ENCODE peak calls at places on chromosomes 12 and 14, in nine cellular contexts. V, J, O, M, S, I, X, D and P are unnamed samples.

GRCh38 chr14:76772300-76773187 is 11.3 kb downstream of the VASH1 start:
- DNase-seq in O (no peak), D (no peak), J (no peak), X (peak; percentile 60), S (no peak), I (peak; percentile 3), V (peak; percentile 26), M (no peak), P (no peak)

GRCh38 chr14:91116913-91117588 is 3.2 kb downstream of the DGLUCY start:
- DNase-seq in D (no peak), V (no peak), I (no peak), J (no peak), S (no peak), O (no peak), M (no peak), X (no peak), P (peak; percentile 85)

GRCh38 chr12:12470751-12471300 is 91.8 kb downstream of the DUSP16 start:
- DNase-seq in X (no peak), I (no peak), M (peak; percentile 43), O (no peak), S (no peak), D (no peak), J (no peak), V (no peak), P (no peak)

GRCh38 chr12:67590122-67590795 is 58.3 kb upstream of the DYRK2 start:
- DNase-seq in I (no peak), D (no peak), J (no peak), S (no peak), X (no peak), V (no peak), O (no peak), M (no peak), P (peak; percentile 53)

GRCh38 chr14:76995279-76996035 is 33.1 kb downstream of the IRF2BPL start:
- DNase-seq in V (no peak), O (no peak), I (no peak), M (no peak), X (no peak), S (no peak), D (no peak), J (no peak), P (peak; percentile 72)

GRCh38 chr14:36512585-36513003 is 7.4 kb downstream of the NKX2-1 start:
- DNase-seq in S (no peak), I (no peak), M (no peak), D (no peak), V (no peak), O (no peak), X (no peak), J (no peak), P (no peak)

GRCh38 chr12:52976574-52977071 is 27.7 kb downstream of the KRT18 start:
- DNase-seq in V (no peak), X (no peak), S (no peak), M (no peak), I (peak; percentile 24), D (no peak), O (no peak), J (no peak), P (no peak)

GRCh38 chr12:62900686-62901272 is 34.2 kb downstream of the PPM1H start:
- DNase-seq in O (no peak), J (no peak), V (no peak), I (no peak), M (peak; percentile 50), X (no peak), D (no peak), S (no peak), P (no peak)

GRCh38 chr14:23085458-23085857 is 9.5 kb downstream of the ACIN1 start:
- DNase-seq in V (no peak), X (no peak), J (no peak), S (no peak), M (no peak), I (no peak), O (no peak), D (no peak), P (no peak)

GRCh38 chr12:115506822-115507629 is 770.5 kb downstream of the MED13L start:
- DNase-seq in M (peak; percentile 9), D (no peak), J (no peak), O (no peak), X (no peak), I (no peak), S (no peak), V (no peak), P (no peak)

GRCh38 chr12:132967736-132968135 is 11.6 kb upstream of the ZNF605 start:
- DNase-seq in M (no peak), I (no peak), V (no peak), S (no peak), J (no peak), O (no peak), X (no peak), D (no peak), P (no peak)

GRCh38 chr12:133156125-133156690 is 25.1 kb upstream of the ZNF268 start:
- DNase-seq in I (no peak), M (no peak), S (no peak), J (no peak), X (no peak), D (no peak), O (no peak), V (no peak), P (no peak)

GRCh38 chr12:118830251-118830650 is 151.1 kb upstream of the SRRM4 start:
- DNase-seq in J (no peak), D (no peak), O (no peak), M (no peak), S (peak; percentile 35), V (no peak), X (no peak), I (no peak), P (no peak)

DNA sequence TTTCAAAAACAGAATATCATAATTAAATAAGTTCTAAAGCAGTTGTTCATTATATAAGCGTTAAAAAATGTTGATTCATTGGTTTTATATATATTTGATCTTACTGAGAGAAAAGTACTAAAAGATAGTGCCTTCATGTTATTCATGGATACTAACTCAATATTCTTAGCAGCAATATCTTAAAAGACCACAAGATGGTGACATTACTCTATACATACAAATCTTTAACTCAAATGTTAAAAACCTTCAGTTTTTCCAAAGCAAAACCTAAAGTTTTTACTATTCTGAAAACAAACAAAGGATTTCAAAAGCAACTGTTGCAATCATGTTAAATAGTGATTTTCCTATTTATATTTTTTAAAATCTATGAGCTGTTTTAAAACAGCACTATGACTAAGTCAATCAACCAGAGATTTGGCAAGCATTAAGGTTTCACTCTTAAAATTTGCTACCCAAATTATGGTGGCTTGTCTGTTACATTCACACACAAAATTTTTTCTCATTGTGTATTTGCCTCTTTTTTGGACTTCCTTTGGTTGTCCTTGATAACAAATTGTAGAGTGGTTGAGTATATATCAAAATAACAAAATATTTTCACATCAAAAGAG is 50.1 kb upstream of the RERGL start:
- DNase-seq in S (no peak), J (no peak), O (no peak), M (peak; percentile 60), I (no peak), X (no peak), V (no peak), D (no peak), P (no peak)
- TF ChIP-seq CTCF in S (peak; percentile 60), J (peak; percentile 22), O (no peak), M (peak; percentile 68), I (peak; percentile 56), X (peak; percentile 75), V (peak; percentile 96), D (peak; percentile 37), P (peak; percentile 47)

GRCh38 chr12:51377099-51377984 is 13.9 kb downstream of the GALNT6 start:
- DNase-seq in O (no peak), X (no peak), V (no peak), I (no peak), D (no peak), J (no peak), M (no peak), S (peak; percentile 79), P (no peak)
- TF ChIP-seq CTCF in O (peak; percentile 16), X (no peak), V (no peak), I (no peak), D (no peak), J (peak; percentile 3), M (peak; percentile 29), S (no peak), P (no peak)

DNA sequence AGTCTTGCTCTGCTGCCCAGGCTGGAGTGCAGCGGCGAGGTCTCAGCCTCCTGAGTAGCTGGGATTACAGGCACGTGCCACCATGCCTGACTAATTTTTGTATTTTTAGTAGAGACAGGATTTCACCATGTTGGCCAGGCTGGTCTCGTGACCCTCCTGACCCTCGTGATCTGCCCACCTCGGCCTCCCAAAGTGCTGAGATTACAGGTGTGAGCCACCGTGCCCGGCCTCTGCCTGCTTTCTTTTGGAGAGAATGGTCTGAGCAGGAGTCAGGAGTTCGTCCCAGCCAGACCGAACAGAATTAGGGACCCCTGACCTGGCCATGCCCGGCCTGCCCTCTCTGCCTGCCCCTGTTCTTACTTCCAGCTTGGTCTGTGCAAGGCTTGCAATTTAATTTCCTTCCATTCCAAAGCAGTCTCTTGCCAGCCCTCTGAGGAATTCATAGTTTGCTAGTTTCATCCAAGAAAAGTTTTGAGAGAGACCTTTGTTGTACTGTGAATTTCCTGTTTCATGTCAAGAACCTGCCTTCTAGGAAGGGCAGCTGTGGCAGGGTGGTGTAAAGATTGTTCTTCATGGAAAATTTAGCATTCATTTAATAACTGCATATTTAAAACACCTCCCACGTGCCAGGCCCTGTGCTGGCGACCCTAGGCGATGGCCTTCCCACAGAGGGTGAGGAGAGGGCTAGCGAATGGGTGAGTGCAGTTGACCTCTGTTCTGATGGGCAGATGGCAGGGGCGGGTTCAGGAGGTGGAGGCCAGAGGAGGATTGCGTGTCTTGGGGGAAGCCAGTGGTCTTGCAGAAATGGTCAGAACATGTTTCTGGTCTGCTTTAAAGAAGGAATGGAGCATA is 43.0 kb downstream of the MLXIP start:
- DNase-seq in S (no peak), D (no peak), J (no peak), M (no peak), V (no peak), X (peak; percentile 6), I (no peak), O (no peak), P (peak; percentile 44)
- TF ChIP-seq CTCF in S (no peak), D (no peak), J (no peak), M (no peak), V (no peak), X (no peak), I (no peak), O (no peak), P (no peak)

GRCh38 chr12:124842073-124842749 is 21.5 kb downstream of the SCARB1 start:
- DNase-seq in V (no peak), M (no peak), J (no peak), O (no peak), I (no peak), D (no peak), X (no peak), S (no peak), P (no peak)
- TF ChIP-seq CTCF in V (no peak), M (no peak), J (no peak), O (no peak), I (no peak), D (no peak), X (no peak), S (no peak), P (no peak)

GRCh38 chr14:68297871-68298468 is 478.4 kb downstream of the RAD51B start:
- DNase-seq in I (no peak), O (no peak), V (no peak), S (no peak), J (no peak), X (no peak), D (no peak), M (peak; percentile 32), P (no peak)
- TF ChIP-seq CTCF in I (peak; percentile 31), O (peak; percentile 38), V (no peak), S (no peak), J (no peak), X (peak; percentile 33), D (no peak), M (peak; percentile 58), P (no peak)